ENCODE peak calls at places on chromosomes 16 and 17, in seven cellular contexts. S, H, Q, U, A, T and E are unnamed samples.

GRCh38 chr17:1830288-1830687 is 483 bp downstream of the RPA1 start:
- DNase-seq in H (peak; percentile 35), S (peak; percentile 11), A (no peak), Q (peak; percentile 13), U (peak; percentile 84), T (no peak), E (no peak)

GRCh38 chr17:4968166-4968915 is 724 bp upstream of the SPAG7 start:
- DNase-seq in H (peak; percentile 37), T (no peak), U (no peak), Q (peak; percentile 14), A (no peak), S (no peak), E (peak; percentile 22)

GRCh38 chr16:67677712-67678111 is 11.1 kb downstream of the C16orf86 start:
- DNase-seq in A (no peak), T (no peak), Q (no peak), H (no peak), S (no peak), U (no peak), E (no peak)

GRCh38 chr16:77833906-77834599 is 45.7 kb downstream of the VAT1L start:
- DNase-seq in H (peak; percentile 82), U (no peak), A (no peak), T (no peak), S (peak; percentile 86), Q (peak; percentile 24), E (peak; percentile 85)

GRCh38 chr17:16085066-16085699 is 85.6 kb downstream of the TTC19 start:
- DNase-seq in T (no peak), H (peak; percentile 71), U (no peak), S (peak; percentile 33), A (no peak), Q (peak; percentile 48), E (peak; percentile 78)

GRCh38 chr17:47733414-47734288 is 615 bp downstream of the TBX21 start:
- DNase-seq in A (no peak), Q (no peak), H (peak; percentile 21), U (peak; percentile 79), S (no peak), T (no peak), E (no peak)

GRCh38 chr16:3150346-3151218 is 15.8 kb downstream of the ZNF213 start:
- DNase-seq in T (peak; percentile 95), Q (peak; percentile 99), U (peak; percentile 100), A (peak; percentile 94), H (peak; percentile 99), S (peak; percentile 99), E (peak; percentile 91)

GRCh38 chr17:67421869-67422273 is 44.8 kb downstream of the PITPNC1 start:
- DNase-seq in H (peak; percentile 97), Q (peak; percentile 84), U (peak; percentile 88), T (peak; percentile 33), S (peak; percentile 91), A (no peak), E (peak; percentile 98)

GRCh38 chr17:72145972-72146755 is 25.3 kb downstream of the SOX9 start:
- DNase-seq in H (peak; percentile 85), Q (no peak), T (no peak), U (no peak), S (peak; percentile 64), A (no peak), E (no peak)

GRCh38 chr16:89000207-89000959 is 23.4 kb upstream of the CBFA2T3 start:
- DNase-seq in Q (no peak), U (no peak), H (no peak), S (no peak), A (no peak), T (no peak), E (no peak)